ENCODE peak calls at places on chromosomes 3 and 15, in five cellular contexts. U, O, Z, X and T are unnamed samples.

GRCh38 chr3:126014252-126014651 is 45.3 kb downstream of the ROPN1B start:
- DNase-seq in U (no peak), O (no peak), Z (no peak), X (no peak), T (no peak)

GRCh38 chr15:43253431-43254403 is 13.0 kb downstream of the TGM5 start:
- DNase-seq in U (peak; percentile 73), O (peak; percentile 52), Z (no peak), X (no peak), T (no peak)

GRCh38 chr3:89488800-89489580 is 381.6 kb downstream of the EPHA3 start:
- DNase-seq in U (no peak), O (no peak), Z (no peak), X (no peak), T (no peak)

GRCh38 chr15:99580061-99580460 is 14.3 kb downstream of the MEF2A start:
- DNase-seq in U (no peak), O (no peak), Z (no peak), X (no peak), T (no peak)

GRCh38 chr3:135034291-135034768 is 239.3 kb downstream of the EPHB1 start:
- DNase-seq in U (no peak), O (no peak), Z (no peak), X (peak; percentile 9), T (no peak)

GRCh38 chr3:193605876-193606275 is 12.9 kb downstream of the OPA1 start:
- DNase-seq in U (peak; percentile 68), O (no peak), Z (peak; percentile 71), X (peak; percentile 61), T (no peak)

GRCh38 chr3:185878920-185879319 is 54.1 kb upstream of the IGF2BP2 start:
- DNase-seq in U (no peak), O (no peak), Z (no peak), X (no peak), T (no peak)

GRCh38 chr3:109171479-109171878 is 35.0 kb downstream of the C3orf85 start:
- DNase-seq in U (no peak), O (no peak), Z (no peak), X (no peak), T (no peak)

GRCh38 chr15:45689616-45690015 is 54.8 kb downstream of the SQOR start:
- DNase-seq in U (no peak), O (no peak), Z (no peak), X (no peak), T (no peak)

GRCh38 chr15:34810455-34811146 is 15.3 kb upstream of the ACTC1 start:
- DNase-seq in U (no peak), O (no peak), Z (peak; percentile 85), X (no peak), T (no peak)

GRCh38 chr3:133408961-133409360 is 9.1 kb downstream of the BFSP2 start:
- DNase-seq in U (no peak), O (no peak), Z (no peak), X (no peak), T (no peak)

GRCh38 chr3:181719298-181719859 is 7.7 kb downstream of the SOX2 start:
- DNase-seq in U (no peak), O (no peak), Z (no peak), X (no peak), T (no peak)

GRCh38 chr15:66765478-66766281 is 63.6 kb downstream of the SMAD6 start:
- DNase-seq in U (no peak), O (peak; percentile 80), Z (peak; percentile 97), X (no peak), T (peak; percentile 62)

GRCh38 chr3:123141276-123141675 is 60.5 kb upstream of the SEC22A start:
- DNase-seq in U (no peak), O (no peak), Z (no peak), X (no peak), T (no peak)

GRCh38 chr3:137263982-137264777 is 306.4 kb downstream of the IL20RB start:
- DNase-seq in U (no peak), O (no peak), Z (no peak), X (no peak), T (peak; percentile 7)

GRCh38 chr15:67907175-67907723 is 67.4 kb upstream of the RNU6-1 start:
- DNase-seq in U (no peak), O (no peak), Z (no peak), X (no peak), T (no peak)

GRCh38 chr15:71600237-71600636 is 210.1 kb upstream of the NR2E3 start:
- DNase-seq in U (no peak), O (no peak), Z (peak; percentile 24), X (no peak), T (no peak)

GRCh38 chr3:23776352-23776891 is 29.3 kb upstream of the UBE2E1 start:
- DNase-seq in U (no peak), O (no peak), Z (no peak), X (no peak), T (no peak)

GRCh38 chr3:23740517-23741402 is 65.0 kb upstream of the UBE2E1 start:
- DNase-seq in U (no peak), O (no peak), Z (peak; percentile 95), X (no peak), T (peak; percentile 80)

GRCh38 chr15:68668926-68669600 is 90.3 kb downstream of the CORO2B start:
- DNase-seq in U (no peak), O (no peak), Z (no peak), X (no peak), T (no peak)

GRCh38 chr3:25080461-25080860 is 347.6 kb upstream of the RARB start:
- DNase-seq in U (no peak), O (no peak), Z (no peak), X (no peak), T (no peak)

GRCh38 chr3:149751551-149751950 is 738 bp downstream of the COMMD2 start:
- DNase-seq in U (peak; percentile 14), O (no peak), Z (no peak), X (no peak), T (peak; percentile 2)

GRCh38 chr15:89132611-89133242 is 44.5 kb downstream of the ABHD2 start:
- DNase-seq in U (no peak), O (no peak), Z (no peak), X (no peak), T (no peak)

GRCh38 chr15:87620393-87620792 is 636.1 kb downstream of the NTRK3 start:
- DNase-seq in U (no peak), O (no peak), Z (no peak), X (no peak), T (no peak)

GRCh38 chr3:100400424-100400781 is 486 bp downstream of the TOMM70 start:
- DNase-seq in U (peak; percentile 41), O (no peak), Z (peak; percentile 3), X (peak; percentile 6), T (peak; percentile 24)

DNA sequence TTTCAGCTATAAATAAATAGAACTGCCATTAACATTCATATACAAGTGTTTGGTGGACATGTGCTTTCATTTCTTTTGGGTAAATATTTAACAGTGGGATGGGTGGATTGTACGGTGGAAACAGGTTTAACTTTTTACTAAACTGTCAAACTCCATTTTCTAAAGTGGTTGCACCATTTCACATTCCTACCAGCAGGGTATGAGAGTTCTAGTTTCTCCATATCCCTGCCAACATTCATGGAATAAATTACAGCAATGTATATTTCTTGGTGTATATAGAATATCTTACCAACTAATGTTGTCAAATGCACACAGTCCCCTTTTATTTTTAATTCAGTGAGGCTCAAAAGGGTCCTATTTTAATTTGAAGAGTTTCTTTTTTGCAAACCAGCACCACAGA is 71.3 kb upstream of the CTXND1 start:
- DNase-seq in U (no peak), O (no peak), Z (no peak), X (no peak), T (no peak)
- TF ChIP-seq CTCF in U (no peak), O (peak; percentile 7), Z (peak; percentile 15), X (peak; percentile 56), T (no peak)

DNA sequence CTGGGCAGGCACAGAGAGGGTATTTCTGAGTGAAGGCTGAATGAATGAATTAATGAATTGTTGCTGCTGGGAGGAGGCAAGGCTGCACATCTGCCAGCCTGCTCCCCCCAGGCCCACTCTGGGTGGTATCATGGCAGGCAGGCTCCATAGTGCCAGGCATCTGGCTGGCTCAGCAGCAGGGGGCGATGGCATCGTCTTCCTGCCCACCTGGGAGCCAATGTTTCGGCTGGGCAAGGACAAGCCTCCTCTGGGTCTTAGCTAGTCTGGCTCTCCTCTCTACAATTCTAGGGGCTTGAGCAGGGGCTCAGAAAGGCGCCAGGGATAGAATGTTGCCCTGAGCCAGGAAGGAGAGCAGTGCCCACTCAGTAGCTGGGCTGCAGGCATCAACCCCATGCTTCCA is 1.7 kb upstream of the TLR9 start:
- DNase-seq in U (no peak), O (no peak), Z (no peak), X (no peak), T (no peak)
- TF ChIP-seq CTCF in U (no peak), O (no peak), Z (no peak), X (no peak), T (no peak)

GRCh38 chr15:75070674-75071073 is 47.3 kb downstream of the PPCDC start:
- DNase-seq in U (no peak), O (no peak), Z (no peak), X (no peak), T (no peak)

GRCh38 chr15:75069301-75069925 is 46.0 kb downstream of the PPCDC start:
- DNase-seq in U (peak; percentile 85), O (no peak), Z (no peak), X (no peak), T (no peak)

GRCh38 chr15:75068748-75069147 is 45.4 kb downstream of the PPCDC start:
- DNase-seq in U (no peak), O (no peak), Z (no peak), X (no peak), T (no peak)

GRCh38 chr15:75076277-75076676 is 52.9 kb downstream of the PPCDC start:
- DNase-seq in U (no peak), O (no peak), Z (no peak), X (no peak), T (no peak)

DNA sequence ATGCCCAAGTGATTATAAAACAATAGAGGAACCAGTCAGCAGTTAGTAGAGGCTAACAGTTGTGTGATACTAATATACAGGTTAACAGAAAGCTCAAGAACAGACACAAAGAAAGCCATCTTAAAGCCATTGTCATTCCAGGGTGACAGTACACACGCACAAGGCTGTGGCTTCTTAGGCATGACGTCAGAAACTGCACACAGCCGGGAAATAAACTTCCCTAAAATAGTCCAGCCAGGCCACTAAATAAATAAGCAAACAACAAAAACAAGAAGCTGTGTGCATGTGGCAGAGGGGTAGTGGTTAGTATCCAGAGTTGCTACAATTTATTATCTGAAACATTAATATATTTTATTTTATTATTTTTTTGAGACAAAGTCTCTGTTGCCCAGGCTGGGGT is 49.8 kb downstream of the PPCDC start:
- DNase-seq in U (peak; percentile 38), O (peak; percentile 26), Z (no peak), X (no peak), T (no peak)
- TF ChIP-seq CTCF in U (no peak), O (no peak), Z (no peak), X (no peak), T (no peak)

GRCh38 chr3:156751461-156752025 is 74.6 kb upstream of the LEKR1 start:
- DNase-seq in U (no peak), O (no peak), Z (no peak), X (no peak), T (no peak)
- TF ChIP-seq CTCF in U (no peak), O (no peak), Z (no peak), X (no peak), T (no peak)

GRCh38 chr3:27666708-27667107 is 55.4 kb downstream of the EOMES start:
- DNase-seq in U (peak; percentile 39), O (peak; percentile 53), Z (peak; percentile 25), X (peak; percentile 51), T (peak; percentile 48)
- TF ChIP-seq CTCF in U (no peak), O (no peak), Z (no peak), X (no peak), T (no peak)